ENCODE peak calls at places on chromosomes 3 and 15, in five cellular contexts. Z, F, S, W and U are unnamed samples.
A peak's percentile ranks its signal among the peaks of the same experiment; 100 is the strongest.

GRCh38 chr15:101358895-101359294 is 63.8 kb upstream of the SNRPA1 start:
- DNase-seq in Z (no peak), W (no peak), S (no peak), F (no peak), U (peak; percentile 16)

GRCh38 chr3:24829632-24830229 is 335.1 kb upstream of the THRB start:
- DNase-seq in Z (no peak), W (peak; percentile 32), S (no peak), F (peak; percentile 14), U (peak; percentile 73)

GRCh38 chr15:70533931-70534742 is 229.2 kb downstream of the UACA start:
- DNase-seq in W (no peak), F (no peak), S (no peak), Z (no peak), U (no peak)

GRCh38 chr15:26179906-26180305 is 316.8 kb upstream of the ATP10A start:
- DNase-seq in F (no peak), S (no peak), W (no peak), Z (no peak), U (no peak)

GRCh38 chr3:195768414-195768813 is 43.3 kb downstream of the MUC4 start:
- DNase-seq in W (no peak), F (no peak), S (peak; percentile 39), Z (no peak), U (no peak)

GRCh38 chr3:197847866-197848401 is 56.9 kb downstream of the LRCH3 start:
- DNase-seq in S (no peak), Z (no peak), W (no peak), F (no peak), U (no peak)

GRCh38 chr3:113265281-113265680 is 53.9 kb downstream of the BOC start:
- DNase-seq in W (no peak), Z (no peak), F (no peak), S (no peak), U (peak; percentile 59)

GRCh38 chr3:169813757-169814517 is 1.2 kb upstream of the LRRC34 start:
- DNase-seq in Z (no peak), W (peak; percentile 28), F (no peak), S (peak; percentile 93), U (no peak)

GRCh38 chr3:155664922-155665695 is 79.8 kb downstream of the PLCH1 start:
- DNase-seq in F (peak; percentile 53), Z (no peak), W (peak; percentile 63), S (no peak), U (no peak)

GRCh38 chr15:70488002-70488605 is 275.3 kb downstream of the UACA start:
- DNase-seq in F (peak; percentile 67), S (peak; percentile 89), W (peak; percentile 81), Z (no peak), U (peak; percentile 80)

GRCh38 chr3:5811051-5811450 is 623.5 kb downstream of the EDEM1 start:
- DNase-seq in S (no peak), W (no peak), Z (no peak), F (no peak), U (no peak)
- H3K4me1 ChIP-seq in S (no peaks in the 10 kb centered on the region), W (no peaks in the 10 kb centered on the region), Z (no peaks in the 10 kb centered on the region), F (no peaks in the 10 kb centered on the region), U (no peaks in the 10 kb centered on the region)

GRCh38 chr3:152197451-152197850 is 71.3 kb upstream of the MBNL1 start:
- DNase-seq in Z (no peak), S (no peak), W (no peak), F (no peak), U (no peak)

GRCh38 chr3:152197937-152198336 is 70.8 kb upstream of the MBNL1 start:
- DNase-seq in F (no peak), Z (no peak), S (no peak), W (no peak), U (no peak)

GRCh38 chr3:152195206-152195605 is 73.5 kb upstream of the MBNL1 start:
- DNase-seq in W (no peak), F (no peak), Z (no peak), S (no peak), U (no peak)

GRCh38 chr3:152198655-152199054 is 70.1 kb upstream of the MBNL1 start:
- DNase-seq in S (no peak), Z (no peak), F (no peak), W (no peak), U (no peak)

GRCh38 chr3:152196782-152197181 is 71.9 kb upstream of the MBNL1 start:
- DNase-seq in Z (no peak), W (no peak), F (no peak), S (no peak), U (no peak)
- H3K4me3 ChIP-seq in Z (peak overlapping the region; percentile 62), W (no peak overlapping the region), F (peak overlapping the region; percentile 62), S (no peak overlapping the region), U (no peak overlapping the region)

DNA sequence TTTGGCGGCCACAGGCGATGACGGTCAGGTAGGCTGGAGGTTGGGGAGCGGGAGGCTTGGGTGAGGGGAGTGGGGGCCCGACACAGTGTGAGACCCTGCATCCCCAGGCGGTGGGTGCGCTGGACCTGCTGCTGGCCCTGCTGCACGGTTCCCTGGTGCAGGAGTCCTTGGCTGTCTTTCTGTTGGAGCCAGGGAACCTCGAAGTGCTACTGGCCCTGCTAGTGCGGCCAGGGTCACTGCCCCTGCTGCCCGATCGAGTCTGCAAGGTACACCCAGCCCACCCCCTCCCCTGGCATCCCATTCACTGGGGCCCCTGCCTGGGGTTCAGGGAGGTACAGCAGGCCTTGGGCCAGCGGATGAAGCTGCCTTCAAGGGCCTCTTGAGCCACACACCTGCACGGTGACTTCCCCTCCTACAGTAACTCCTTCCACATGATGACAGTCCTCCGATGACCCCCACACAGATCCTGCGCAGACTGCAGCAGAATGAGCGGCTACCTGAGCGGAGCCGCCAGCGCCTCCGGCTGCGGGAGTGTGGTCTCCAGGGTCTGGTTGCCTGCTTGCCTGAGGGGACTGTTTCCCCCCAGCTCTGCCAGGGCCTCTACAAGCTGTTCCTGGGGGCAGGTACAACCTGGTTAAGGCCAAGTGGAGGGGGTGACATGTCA is 19.5 kb downstream of the NBEAL2 start:
- DNase-seq in W (no peak), F (peak; percentile 9), S (peak; percentile 72), Z (no peak), U (peak; percentile 61)
- H3K4me1 ChIP-seq in W (no peaks in the 10 kb centered on the region), F (no peaks in the 10 kb centered on the region), S (peaks cover 31% of the 10 kb centered on the region), Z (no peaks in the 10 kb centered on the region), U (peaks cover 3% of the 10 kb centered on the region)

GRCh38 chr3:81723732-81724313 is 37.6 kb downstream of the GBE1 start:
- DNase-seq in Z (no peak), S (no peak), W (no peak), F (no peak), U (no peak)
- H3K4me3 ChIP-seq in Z (peak overlapping the region; percentile 35), S (no peak overlapping the region), W (no peak overlapping the region), F (no peak overlapping the region), U (no peak overlapping the region)

DNA sequence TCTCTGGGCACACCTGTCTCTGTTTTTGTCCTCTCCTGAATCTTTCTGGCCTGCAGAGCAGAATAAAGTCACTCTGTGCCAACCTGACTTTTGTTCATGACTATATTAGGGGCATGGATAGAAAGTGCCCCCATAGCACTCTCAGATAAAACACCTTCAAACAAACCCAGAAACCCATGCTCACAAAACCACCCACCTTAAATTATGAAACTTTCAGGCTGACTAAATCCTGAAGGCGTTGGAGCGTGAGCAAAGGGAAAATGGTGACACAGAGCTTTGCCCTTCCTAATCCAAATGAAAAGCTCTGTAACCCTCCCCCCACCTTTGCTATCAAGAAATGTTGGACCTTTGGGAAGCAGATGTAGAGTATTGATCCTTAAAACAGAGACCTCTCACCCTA is 138.9 kb downstream of the IGF1R start:
- DNase-seq in F (no peak), S (no peak), Z (no peak), W (no peak), U (no peak)
- H3K4me1 ChIP-seq in F (peaks cover 24% of the 10 kb centered on the region), S (peaks cover 34% of the 10 kb centered on the region), Z (peaks cover 16% of the 10 kb centered on the region), W (peaks cover 13% of the 10 kb centered on the region), U (peaks cover 20% of the 10 kb centered on the region)